ENCODE peak calls at places on chromosome 13, in five cellular contexts. F is left lung; H is C1 segment of cervical spinal cord; Z is activated CD8-positive, alpha-beta memory T cell treated with anti-CD3 and anti-CD28 coated beads for 1 hour; B is activated T-helper 2 cell treated with anti-CD3 and anti-CD28 coated beads, Interferon-gamma antibody, Interleukin-2, Interleukin-4, amounts not matched to agents 10 μg/mL and 5 μg/mL and 100 μg/mL, durations not matched to agents 14 hours and 24 hours and 36 hours. U is an unnamed sample.

GRCh38 chr13:39602614-39603366 is at the start of gene LHFPL6:
- DNase-seq in F (peak), H (peak), Z (peak), B (peak), U (peak)

GRCh38 chr13:41562083-41562482 is 104.7 kb downstream of the RGCC start:
- DNase-seq in F (no peak), H (peak), Z (no peak), B (no peak), U (peak)

GRCh38 chr13:112880976-112881540 is 88.0 kb upstream of the MCF2L start:
- DNase-seq in F (peak), H (no peak), Z (no peak), B (no peak), U (no peak)

GRCh38 chr13:106464076-106464475 is 71.4 kb downstream of the EFNB2 start:
- DNase-seq in F (no peak), H (no peak), Z (no peak), B (no peak), U (no peak)

GRCh38 chr13:80558074-80558473 is 217.1 kb upstream of the SPRY2 start:
- DNase-seq in F (no peak), H (no peak), Z (no peak), B (no peak), U (no peak)

GRCh38 chr13:104256701-104257100 is 1190.5 kb upstream of the SLC10A2 start:
- DNase-seq in F (no peak), H (no peak), Z (no peak), B (no peak), U (no peak)

GRCh38 chr13:24459234-24459633 is 53.3 kb downstream of the PARP4 start:
- DNase-seq in F (no peak), H (no peak), Z (no peak), B (no peak), U (no peak)

GRCh38 chr13:86974995-86975328 is 696.2 kb upstream of the SLITRK5 start:
- DNase-seq in F (no peak), H (no peak), Z (no peak), B (no peak), U (no peak)

GRCh38 chr13:42574435-42575311 is 721 bp downstream of the TNFSF11 start:
- DNase-seq in F (peak), H (no peak), Z (peak), B (peak), U (no peak)

GRCh38 chr13:79477968-79478367 is 3.0 kb upstream of the NDFIP2 start:
- DNase-seq in F (no peak), H (peak), Z (no peak), B (no peak), U (peak)

GRCh38 chr13:45370922-45371406 is 30.0 kb upstream of the TPT1 start:
- DNase-seq in F (peak), H (peak), Z (peak), B (peak), U (peak)

GRCh38 chr13:97226788-97227627 is 4.9 kb downstream of the MBNL2 start:
- DNase-seq in F (no peak), H (no peak), Z (peak), B (peak), U (no peak)

GRCh38 chr13:23432589-23432988 is 913 bp downstream of the SACS start:
- DNase-seq in F (no peak), H (no peak), Z (no peak), B (no peak), U (no peak)

GRCh38 chr13:26229080-26229615 is 7.0 kb upstream of the RNF6 start:
- DNase-seq in F (peak), H (no peak), Z (no peak), B (no peak), U (no peak)

GRCh38 chr13:51518847-51519246 is 65.4 kb upstream of the WDFY2 start:
- DNase-seq in F (no peak), H (no peak), Z (no peak), B (no peak), U (no peak)

GRCh38 chr13:99931462-99931861 is 40.1 kb downstream of the ZIC5 start:
- DNase-seq in F (no peak), H (no peak), Z (no peak), B (no peak), U (no peak)

GRCh38 chr13:64482373-64482772 is 2747.8 kb downstream of the PCDH9 start:
- DNase-seq in F (no peak), H (no peak), Z (no peak), B (no peak), U (no peak)

GRCh38 chr13:111011899-111012298 is 97.0 kb upstream of the ANKRD10 start:
- DNase-seq in F (no peak), H (no peak), Z (no peak), B (no peak), U (no peak)

GRCh38 chr13:108322206-108322824 is 52.8 kb downstream of the TNFSF13B start:
- DNase-seq in F (no peak), H (no peak), Z (no peak), B (no peak), U (peak)

GRCh38 chr13:114261328-114261965 is 20.0 kb upstream of the UPF3A start:
- DNase-seq in F (no peak), H (no peak), Z (no peak), B (no peak), U (no peak)